ENCODE peak calls at places on chromosomes 3 and 15, in six cellular contexts. B is pancreas, O is ovary, U is tibial artery, N is kidney, F is tibial nerve. C is an unnamed sample.
A peak's percentile ranks its signal among the peaks of the same experiment; 100 is the strongest.

GRCh38 chr3:179463299-179463698 is 12.0 kb upstream of the GNB4 start:
- DNase-seq in O (no peak), F (no peak), U (no peak), B (no peak), N (no peak), C (no peak)

GRCh38 chr3:189584609-189585008 is 46.6 kb upstream of the TP63 start:
- DNase-seq in U (no peak), O (no peak), N (no peak), F (no peak), B (no peak), C (no peak)

GRCh38 chr15:101625169-101625568 is 27.0 kb downstream of the TM2D3 start:
- DNase-seq in U (no peak), O (no peak), B (no peak), F (no peak), N (no peak), C (no peak)

GRCh38 chr15:64045774-64046346 is 425 bp downstream of the DAPK2 start:
- DNase-seq in B (peak; percentile 61), O (peak; percentile 45), U (peak; percentile 62), F (no peak), N (peak; percentile 78), C (peak; percentile 78)

GRCh38 chr3:118991775-118992174 is 42.9 kb downstream of the IGSF11 start:
- DNase-seq in F (no peak), N (no peak), U (no peak), O (no peak), B (no peak), C (no peak)

GRCh38 chr3:196003611-196004010 is 78.3 kb downstream of the TFRC start:
- DNase-seq in F (no peak), B (no peak), N (no peak), U (no peak), O (no peak), C (no peak)

GRCh38 chr15:74995779-74996765 is 709 bp downstream of the SCAMP5 start:
- DNase-seq in N (no peak), B (peak; percentile 79), F (no peak), U (no peak), O (peak; percentile 63), C (no peak)

GRCh38 chr15:88790486-88790885 is 12.8 kb upstream of the ACAN start:
- DNase-seq in B (no peak), F (no peak), O (no peak), U (peak; percentile 24), N (no peak), C (no peak)

GRCh38 chr3:124263168-124263567 is 271.2 kb upstream of the ROPN1 start:
- DNase-seq in F (no peak), N (no peak), B (no peak), U (no peak), O (no peak), C (no peak)

GRCh38 chr3:126002189-126002588 is 33.2 kb downstream of the ROPN1B start:
- DNase-seq in F (no peak), N (no peak), U (no peak), O (no peak), B (no peak), C (no peak)

GRCh38 chr3:138187296-138188012 is at the start of gene ARMC8:
- DNase-seq in N (peak; percentile 83), U (peak; percentile 74), B (peak; percentile 76), O (peak; percentile 71), F (no peak), C (peak; percentile 87)

GRCh38 chr3:40780801-40781406 is 256.1 kb downstream of the ZNF621 start:
- DNase-seq in O (peak; percentile 36), B (no peak), U (peak; percentile 76), N (peak; percentile 85), F (peak; percentile 31), C (peak; percentile 85)

GRCh38 chr15:79743032-79743431 is 153.8 kb downstream of the MTHFS start:
- DNase-seq in U (no peak), O (no peak), F (no peak), B (no peak), N (no peak), C (no peak)

GRCh38 chr3:143443851-143444331 is 324.3 kb downstream of the CHST2 start:
- DNase-seq in B (no peak), O (no peak), F (no peak), U (peak; percentile 71), N (no peak), C (peak; percentile 55)

GRCh38 chr3:169389211-169389924 is 274.1 kb downstream of the MECOM start:
- DNase-seq in F (no peak), B (no peak), U (no peak), N (no peak), O (no peak), C (no peak)

GRCh38 chr3:157429703-157430102 is 6.9 kb upstream of the PTX3 start:
- DNase-seq in O (no peak), F (no peak), B (no peak), N (no peak), U (no peak), C (no peak)

GRCh38 chr15:69826818-69827174 is 270.9 kb downstream of the TLE3 start:
- DNase-seq in U (no peak), O (no peak), F (no peak), B (no peak), N (no peak), C (no peak)

GRCh38 chr3:55481918-55482495 is 5.1 kb downstream of the WNT5A start:
- DNase-seq in F (no peak), N (peak; percentile 75), O (peak; percentile 69), U (no peak), B (peak; percentile 50), C (no peak)
- H3K4me3 ChIP-seq in F (peak overlapping the region; percentile 48), N (no peak overlapping the region), O (peak overlapping the region; percentile 34), U (peak overlapping the region; percentile 2), B (no peak overlapping the region), C (peak overlapping the region; percentile 29)

GRCh38 chr3:172257638-172258400 is 190.4 kb downstream of the GHSR start:
- DNase-seq in B (no peak), O (no peak), U (no peak), F (no peak), N (no peak), C (no peak)
- H3K4me1 ChIP-seq in B (no peaks in the 10 kb centered on the region), O (peaks cover 34% of the 10 kb centered on the region), U (peaks cover 76% of the 10 kb centered on the region), F (peaks cover 77% of the 10 kb centered on the region), N (peaks cover 8% of the 10 kb centered on the region), C (peaks cover 21% of the 10 kb centered on the region)

GRCh38 chr3:146747928-146748327 is 142.8 kb upstream of the PLSCR5 start:
- DNase-seq in U (no peak), F (no peak), O (no peak), B (no peak), N (no peak), C (no peak)

GRCh38 chr3:146746190-146746589 is 141.0 kb upstream of the PLSCR5 start:
- DNase-seq in N (no peak), F (no peak), B (no peak), O (no peak), U (no peak), C (no peak)

GRCh38 chr3:146750196-146750595 is 145.1 kb upstream of the PLSCR5 start:
- DNase-seq in N (no peak), U (no peak), O (no peak), B (no peak), F (no peak), C (no peak)

DNA sequence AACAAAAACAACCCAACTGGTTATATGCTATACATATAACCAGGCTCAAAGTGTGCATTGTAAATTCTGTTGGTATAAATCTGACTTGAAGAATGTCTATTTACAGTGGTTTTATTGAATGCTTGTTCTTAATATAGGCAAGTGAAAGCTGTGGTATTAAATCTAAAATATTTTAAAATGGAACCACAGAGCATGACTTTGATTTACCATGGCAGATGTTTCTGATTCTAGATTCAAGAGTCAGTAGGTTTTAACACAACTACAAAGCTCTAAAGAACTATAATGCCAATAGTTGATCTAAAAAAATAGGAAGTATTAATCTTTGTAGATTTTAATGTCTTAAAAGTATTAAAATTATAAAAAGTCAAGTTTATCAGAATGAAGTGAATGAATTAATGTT is 141.9 kb upstream of the PLSCR5 start:
- DNase-seq in N (no peak), U (no peak), F (no peak), O (no peak), B (no peak), C (no peak)
- H3K27ac ChIP-seq in N (no peak overlapping the region), U (no peak overlapping the region), F (no peak overlapping the region), O (no peak overlapping the region), B (no peak overlapping the region), C (no peak overlapping the region)

GRCh38 chr3:43288366-43288765 is 2.0 kb downstream of the SNRK start:
- DNase-seq in B (no peak), U (no peak), N (no peak), F (no peak), O (no peak), C (no peak)
- H3K4me3 ChIP-seq in B (peak overlapping the region; percentile 2), U (peak overlapping the region; percentile 66), N (peak overlapping the region; percentile 97), F (peak overlapping the region; percentile 73), O (peak overlapping the region; percentile 60), C (peak overlapping the region; percentile 97)

DNA sequence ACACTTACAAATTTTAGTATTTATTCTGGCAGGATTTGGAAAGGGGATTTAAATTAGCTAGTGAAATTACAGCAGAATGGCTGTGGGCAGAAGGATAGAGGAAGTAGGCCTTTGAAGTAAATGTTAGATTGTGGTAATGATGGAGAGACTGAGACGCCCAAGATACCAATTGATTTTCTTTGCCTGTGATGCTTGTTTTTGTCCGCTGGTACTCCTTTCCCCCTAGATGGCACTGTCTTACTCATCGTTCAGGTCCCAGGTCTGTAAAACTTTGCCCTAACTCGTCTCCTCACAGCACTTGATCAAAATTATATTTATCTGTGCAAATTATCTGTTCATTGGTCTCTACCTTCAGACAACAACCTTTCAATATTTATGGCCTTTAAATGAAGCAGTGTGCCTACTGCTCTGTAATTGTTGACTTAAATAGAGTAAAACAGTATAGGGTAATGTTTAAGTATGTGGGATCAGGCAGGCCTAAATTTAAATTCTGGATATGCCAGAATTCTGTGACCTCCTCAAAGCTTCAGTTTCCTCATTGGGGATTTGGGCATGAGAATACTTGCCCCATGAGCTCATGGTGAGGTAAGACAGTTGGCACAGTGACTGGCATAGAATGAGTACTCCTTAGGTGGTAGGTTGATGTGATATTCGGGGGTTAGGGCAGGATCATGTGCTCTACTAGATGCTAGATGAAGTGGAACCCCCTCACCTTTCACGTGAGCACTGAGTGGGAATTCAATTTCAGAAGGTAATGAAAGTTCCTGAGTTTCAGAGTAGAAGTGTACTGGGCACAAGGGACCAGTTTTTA is 14.7 kb downstream of the ARL8B start:
- DNase-seq in U (no peak), B (no peak), N (no peak), F (no peak), O (no peak), C (no peak)
- H3K4me1 ChIP-seq in U (peaks cover 61% of the 10 kb centered on the region), B (peaks cover 6% of the 10 kb centered on the region), N (peaks cover 26% of the 10 kb centered on the region), F (peaks cover 94% of the 10 kb centered on the region), O (peaks cover 5% of the 10 kb centered on the region), C (peaks cover 7% of the 10 kb centered on the region)

GRCh38 chr3:132464066-132464465 is 46.8 kb downstream of the DNAJC13 start:
- DNase-seq in N (no peak), U (no peak), B (no peak), O (no peak), F (no peak), C (no peak)

DNA sequence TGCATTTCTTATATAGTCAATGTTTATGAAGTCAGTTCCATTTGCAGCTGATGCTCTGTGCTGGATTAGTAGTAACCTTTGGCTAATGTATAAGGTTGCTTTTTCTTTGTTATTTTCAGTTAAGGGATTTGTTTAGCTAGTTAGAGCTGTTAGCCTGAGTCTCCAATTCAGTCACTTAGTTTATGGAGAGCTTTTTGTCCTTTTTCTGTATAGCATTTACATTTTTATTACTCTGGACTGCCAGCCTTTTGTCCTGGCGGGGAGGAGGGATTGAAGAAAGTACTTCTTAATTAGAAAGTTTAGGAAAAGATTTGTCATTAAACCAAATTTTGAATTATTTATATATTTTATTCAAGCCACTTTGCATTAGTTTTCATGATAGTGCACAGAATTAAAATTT is 52.0 kb downstream of the DNAJC13 start:
- DNase-seq in N (no peak), U (no peak), F (no peak), B (no peak), O (no peak), C (no peak)
- H3K27ac ChIP-seq in N (no peak overlapping the region), U (no peak overlapping the region), F (no peak overlapping the region), B (no peak overlapping the region), O (no peak overlapping the region), C (no peak overlapping the region)